ENCODE peak calls at places on chromosomes 4 and X, in six cellular contexts. One of them, this sample, is unnamed.

GRCh38 chr4:4387531-4388311 is 819 bp downstream of the NSG1 start:
- DNase-seq in mesendoderm: no peak
- DNase-seq in H9: no peak
- DNase-seq in IMR-90: no peak
- DNase-seq in neuronal stem cell: no peak
- DNase-seq in H1: no peak
- DNase-seq in this sample: peak

GRCh38 chrX:40130207-40130606 is 32.4 kb upstream of the BCOR start:
- DNase-seq in IMR-90: peak
- DNase-seq in mesendoderm: peak
- DNase-seq in H9: no peak
- DNase-seq in H1: no peak
- DNase-seq in neuronal stem cell: no peak
- DNase-seq in this sample: peak

GRCh38 chrX:12149670-12150407 is 11.6 kb downstream of the FRMPD4 start:
- DNase-seq in H9: no peak
- DNase-seq in neuronal stem cell: no peak
- DNase-seq in mesendoderm: no peak
- DNase-seq in H1: no peak
- DNase-seq in IMR-90: no peak
- DNase-seq in this sample: no peak

GRCh38 chrX:32533848-32534247 is 677.5 kb downstream of the DMD start:
- DNase-seq in neuronal stem cell: no peak
- DNase-seq in mesendoderm: no peak
- DNase-seq in IMR-90: no peak
- DNase-seq in H9: no peak
- DNase-seq in H1: no peak
- DNase-seq in this sample: no peak

GRCh38 chr4:76589872-76590846 is 155.1 kb downstream of the SHROOM3 start:
- DNase-seq in mesendoderm: peak
- DNase-seq in IMR-90: peak
- DNase-seq in H1: peak
- DNase-seq in neuronal stem cell: peak
- DNase-seq in H9: peak
- DNase-seq in this sample: peak

GRCh38 chr4:143559757-143560147 is 46.2 kb downstream of the SMARCA5 start:
- DNase-seq in neuronal stem cell: no peak
- DNase-seq in IMR-90: no peak
- DNase-seq in mesendoderm: no peak
- DNase-seq in H9: peak
- DNase-seq in H1: no peak
- DNase-seq in this sample: no peak

GRCh38 chrX:30971761-30972603 is 82.9 kb upstream of the TAB3 start:
- DNase-seq in H9: peak
- DNase-seq in H1: peak
- DNase-seq in neuronal stem cell: peak
- DNase-seq in IMR-90: peak
- DNase-seq in mesendoderm: peak
- DNase-seq in this sample: peak

GRCh38 chr4:3797831-3798500 is 31.8 kb downstream of the ADRA2C start:
- DNase-seq in H1: no peak
- DNase-seq in neuronal stem cell: no peak
- DNase-seq in H9: no peak
- DNase-seq in mesendoderm: no peak
- DNase-seq in IMR-90: no peak
- DNase-seq in this sample: no peak

GRCh38 chrX:134537179-134537945 is 77.4 kb downstream of the HPRT1 start:
- DNase-seq in H9: no peak
- DNase-seq in mesendoderm: peak
- DNase-seq in H1: no peak
- DNase-seq in neuronal stem cell: no peak
- DNase-seq in IMR-90: peak
- DNase-seq in this sample: peak

GRCh38 chr4:205097-205756 is 80.9 kb downstream of the ZNF718 start:
- DNase-seq in mesendoderm: no peak
- DNase-seq in neuronal stem cell: no peak
- DNase-seq in H1: no peak
- DNase-seq in H9: no peak
- DNase-seq in IMR-90: no peak
- DNase-seq in this sample: no peak

GRCh38 chr4:182502074-182502473 is 258.9 kb downstream of the TENM3 start:
- DNase-seq in IMR-90: no peak
- DNase-seq in mesendoderm: no peak
- DNase-seq in H9: no peak
- DNase-seq in neuronal stem cell: no peak
- DNase-seq in H1: no peak
- DNase-seq in this sample: no peak

GRCh38 chrX:143206961-143207360 is 181.2 kb downstream of the SPANXN4 start:
- DNase-seq in H9: no peak
- DNase-seq in IMR-90: no peak
- DNase-seq in H1: no peak
- DNase-seq in neuronal stem cell: no peak
- DNase-seq in mesendoderm: no peak
- DNase-seq in this sample: no peak

GRCh38 chr4:53764761-53765490 is 173.6 kb upstream of the LNX1 start:
- DNase-seq in H9: no peak
- DNase-seq in neuronal stem cell: no peak
- DNase-seq in mesendoderm: no peak
- DNase-seq in H1: no peak
- DNase-seq in IMR-90: no peak
- DNase-seq in this sample: peak

GRCh38 chr4:155515444-155515843 is 138.7 kb upstream of the MAP9 start:
- DNase-seq in IMR-90: no peak
- DNase-seq in H9: no peak
- DNase-seq in mesendoderm: no peak
- DNase-seq in H1: no peak
- DNase-seq in neuronal stem cell: no peak
- DNase-seq in this sample: no peak

GRCh38 chrX:2320089-2320488 is 180.7 kb downstream of the DHRSX start:
- DNase-seq in mesendoderm: no peak
- DNase-seq in neuronal stem cell: no peak
- DNase-seq in IMR-90: no peak
- DNase-seq in H9: no peak
- DNase-seq in H1: no peak
- DNase-seq in this sample: no peak

GRCh38 chr4:53545942-53546581 is 45.2 kb downstream of the LNX1 start:
- DNase-seq in H9: no peak
- DNase-seq in mesendoderm: no peak
- DNase-seq in IMR-90: no peak
- DNase-seq in H1: no peak
- DNase-seq in neuronal stem cell: no peak
- DNase-seq in this sample: no peak

GRCh38 chr4:91829531-91829930 is 474.2 kb upstream of the GRID2 start:
- DNase-seq in H1: no peak
- DNase-seq in mesendoderm: no peak
- DNase-seq in H9: no peak
- DNase-seq in IMR-90: no peak
- DNase-seq in neuronal stem cell: no peak
- DNase-seq in this sample: no peak

GRCh38 chrX:77900688-77901087 is 1.4 kb downstream of the COX7B start:
- DNase-seq in H1: no peak
- DNase-seq in mesendoderm: no peak
- DNase-seq in H9: no peak
- DNase-seq in IMR-90: no peak
- DNase-seq in neuronal stem cell: no peak
- DNase-seq in this sample: peak

GRCh38 chrX:108001218-108001814 is 19.1 kb upstream of the TEX13B start:
- DNase-seq in H9: no peak
- DNase-seq in neuronal stem cell: no peak
- DNase-seq in H1: no peak
- DNase-seq in mesendoderm: peak
- DNase-seq in IMR-90: peak
- DNase-seq in this sample: peak

GRCh38 chr4:185811509-185812364 is at the start of gene SORBS2:
- DNase-seq in H1: no peak
- DNase-seq in IMR-90: peak
- DNase-seq in neuronal stem cell: no peak
- DNase-seq in mesendoderm: peak
- DNase-seq in H9: no peak
- DNase-seq in this sample: peak

DNA sequence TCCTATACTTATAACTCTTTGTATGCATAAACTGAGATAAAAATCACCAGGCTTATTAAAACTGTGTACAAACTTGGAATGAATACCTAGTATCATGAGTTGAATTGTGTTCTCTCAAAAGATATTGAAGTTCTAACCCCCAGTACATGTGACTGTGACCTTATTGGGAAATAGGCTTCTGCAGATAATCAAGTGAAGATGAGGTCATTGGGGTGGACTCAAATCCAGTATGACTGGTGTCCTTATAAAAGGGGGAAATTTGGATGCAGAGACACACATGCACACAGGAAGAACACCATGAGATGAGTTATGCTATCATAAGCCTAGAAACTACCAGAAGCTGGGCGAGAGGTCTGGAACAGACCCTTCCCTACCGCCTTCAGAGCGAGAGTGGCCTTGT is 26.2 kb downstream of the ZNF827 start:
- DNase-seq in IMR-90: no peak
- DNase-seq in H1: no peak
- DNase-seq in neuronal stem cell: no peak
- DNase-seq in H9: no peak
- DNase-seq in mesendoderm: no peak
- DNase-seq in this sample: peak
- H2BK15ac ChIP-seq in IMR-90: no peak
- H2BK15ac ChIP-seq in H1: no peak
- H2BK15ac ChIP-seq in neuronal stem cell: no peak
- H2BK15ac ChIP-seq in H9: no peak
- H2BK15ac ChIP-seq in mesendoderm: no peak
- H2BK15ac ChIP-seq in this sample: no peak

DNA sequence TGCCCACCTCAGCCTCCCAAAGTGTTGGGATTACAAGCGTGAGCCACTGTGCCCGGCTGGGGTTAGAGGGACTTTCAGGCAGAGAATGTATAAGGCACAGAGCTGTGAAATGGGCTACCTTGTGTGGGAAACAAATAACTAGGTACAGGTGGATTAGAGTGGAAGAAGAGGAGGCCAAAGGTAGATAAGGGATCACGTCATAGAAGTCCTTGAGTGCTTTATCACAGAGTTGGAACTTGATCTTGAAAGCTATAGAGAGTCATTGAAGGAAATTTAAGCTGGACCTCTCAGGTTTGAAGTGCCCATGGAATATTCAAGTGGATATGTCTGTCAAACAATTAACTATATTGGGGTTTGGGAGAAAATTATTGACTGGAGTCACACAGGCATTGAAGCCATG is 8.4 kb downstream of the N4BP2 start:
- DNase-seq in neuronal stem cell: no peak
- DNase-seq in H9: no peak
- DNase-seq in mesendoderm: no peak
- DNase-seq in IMR-90: no peak
- DNase-seq in H1: no peak
- DNase-seq in this sample: no peak
- H2BK15ac ChIP-seq in neuronal stem cell: no peak
- H2BK15ac ChIP-seq in H9: no peak
- H2BK15ac ChIP-seq in mesendoderm: no peak
- H2BK15ac ChIP-seq in IMR-90: no peak
- H2BK15ac ChIP-seq in H1: no peak
- H2BK15ac ChIP-seq in this sample: no peak

GRCh38 chrX:75106772-75107171 is 49.3 kb downstream of the ABCB7 start:
- DNase-seq in IMR-90: no peak
- DNase-seq in mesendoderm: no peak
- DNase-seq in H9: no peak
- DNase-seq in H1: no peak
- DNase-seq in neuronal stem cell: no peak
- DNase-seq in this sample: no peak
- H2BK15ac ChIP-seq in IMR-90: no peak
- H2BK15ac ChIP-seq in mesendoderm: no peak
- H2BK15ac ChIP-seq in H9: no peak
- H2BK15ac ChIP-seq in H1: no peak
- H2BK15ac ChIP-seq in neuronal stem cell: no peak
- H2BK15ac ChIP-seq in this sample: no peak

GRCh38 chr4:115278830-115279229 is 165.4 kb upstream of the NDST4 start:
- DNase-seq in mesendoderm: no peak
- DNase-seq in IMR-90: no peak
- DNase-seq in H1: no peak
- DNase-seq in neuronal stem cell: no peak
- DNase-seq in H9: no peak
- DNase-seq in this sample: no peak

GRCh38 chr4:115274545-115274944 is 161.1 kb upstream of the NDST4 start:
- DNase-seq in neuronal stem cell: no peak
- DNase-seq in mesendoderm: no peak
- DNase-seq in IMR-90: no peak
- DNase-seq in H9: no peak
- DNase-seq in H1: no peak
- DNase-seq in this sample: no peak

GRCh38 chr4:115272585-115272984 is 159.2 kb upstream of the NDST4 start:
- DNase-seq in neuronal stem cell: no peak
- DNase-seq in mesendoderm: no peak
- DNase-seq in H1: no peak
- DNase-seq in IMR-90: no peak
- DNase-seq in H9: no peak
- DNase-seq in this sample: peak

GRCh38 chr4:115272185-115272584 is 158.8 kb upstream of the NDST4 start:
- DNase-seq in H1: no peak
- DNase-seq in H9: no peak
- DNase-seq in mesendoderm: no peak
- DNase-seq in neuronal stem cell: no peak
- DNase-seq in IMR-90: no peak
- DNase-seq in this sample: peak

GRCh38 chr4:115275615-115276014 is 162.2 kb upstream of the NDST4 start:
- DNase-seq in mesendoderm: no peak
- DNase-seq in IMR-90: no peak
- DNase-seq in neuronal stem cell: no peak
- DNase-seq in H1: no peak
- DNase-seq in H9: no peak
- DNase-seq in this sample: no peak
- H2BK15ac ChIP-seq in mesendoderm: no peak
- H2BK15ac ChIP-seq in IMR-90: no peak
- H2BK15ac ChIP-seq in neuronal stem cell: no peak
- H2BK15ac ChIP-seq in H1: no peak
- H2BK15ac ChIP-seq in H9: no peak
- H2BK15ac ChIP-seq in this sample: no peak

GRCh38 chr4:84878541-84878940 is 87.9 kb downstream of the WDFY3 start:
- DNase-seq in mesendoderm: no peak
- DNase-seq in H1: no peak
- DNase-seq in neuronal stem cell: no peak
- DNase-seq in H9: no peak
- DNase-seq in IMR-90: peak
- DNase-seq in this sample: peak
- H2BK15ac ChIP-seq in mesendoderm: no peak
- H2BK15ac ChIP-seq in H1: no peak
- H2BK15ac ChIP-seq in neuronal stem cell: no peak
- H2BK15ac ChIP-seq in H9: no peak
- H2BK15ac ChIP-seq in IMR-90: peak
- H2BK15ac ChIP-seq in this sample: no peak

DNA sequence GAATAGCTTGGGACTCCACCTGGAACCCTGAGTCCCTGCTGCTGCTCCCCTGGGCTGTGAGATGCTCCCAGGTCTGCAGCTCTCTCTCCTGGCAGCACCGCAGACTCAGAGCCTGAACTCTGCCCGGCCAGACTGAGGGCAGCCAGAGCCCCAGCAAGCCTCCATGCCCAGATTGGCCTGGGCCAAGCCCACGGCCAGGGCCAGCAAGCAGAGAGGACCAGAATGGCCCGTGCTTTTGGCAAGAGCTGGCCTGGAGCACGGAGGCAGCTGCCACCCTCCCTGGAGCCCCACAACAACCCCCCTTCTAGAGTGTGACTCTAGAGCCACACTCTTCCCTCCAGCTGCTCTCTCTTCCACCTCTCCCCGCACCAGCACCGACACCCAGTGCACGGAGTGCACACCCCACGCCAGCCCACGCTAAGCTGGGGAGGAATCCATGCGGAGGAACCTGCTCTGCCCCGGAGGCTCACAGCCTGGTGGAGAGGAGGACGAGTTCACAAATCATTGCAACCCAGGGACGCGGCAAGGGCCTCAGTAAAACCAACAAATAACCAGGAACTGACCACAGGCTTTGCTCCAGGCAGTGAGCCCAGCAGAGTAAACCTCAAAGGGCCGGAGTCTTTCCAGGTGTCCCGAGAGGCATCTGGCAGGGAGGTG is 110.3 kb downstream of the HMX1 start:
- DNase-seq in mesendoderm: no peak
- DNase-seq in neuronal stem cell: no peak
- DNase-seq in IMR-90: no peak
- DNase-seq in H9: no peak
- DNase-seq in H1: no peak
- DNase-seq in this sample: no peak
- H2BK15ac ChIP-seq in mesendoderm: no peak
- H2BK15ac ChIP-seq in neuronal stem cell: no peak
- H2BK15ac ChIP-seq in IMR-90: no peak
- H2BK15ac ChIP-seq in H9: no peak
- H2BK15ac ChIP-seq in H1: no peak
- H2BK15ac ChIP-seq in this sample: no peak